ENCODE peak calls at places on chromosomes 3 and 15, in nine cellular contexts. One of them, this sample, is unnamed.

GRCh38 chr15:27271258-27271657 is 300.3 kb downstream of the GABRG3 start:
- DNase-seq in endodermal cell: no peak
- DNase-seq in uterus: no peak
- DNase-seq in AG04450: no peak
- DNase-seq in psoas muscle: no peak
- DNase-seq in endothelial cell: no peak
- DNase-seq in Peyer's patch: no peak
- DNase-seq in tibial artery: no peak
- DNase-seq in MCF 10A: no peak
- DNase-seq in this sample: no peak

GRCh38 chr15:63023351-63023945 is 19.1 kb upstream of the TPM1 start:
- DNase-seq in Peyer's patch: no peak
- DNase-seq in tibial artery: no peak
- DNase-seq in AG04450: no peak
- DNase-seq in uterus: no peak
- DNase-seq in endodermal cell: no peak
- DNase-seq in MCF 10A: no peak
- DNase-seq in endothelial cell: no peak
- DNase-seq in psoas muscle: no peak
- DNase-seq in this sample: no peak

GRCh38 chr15:62348528-62349087 is 183.5 kb upstream of the C2CD4B start:
- DNase-seq in AG04450: no peak
- DNase-seq in Peyer's patch: no peak
- DNase-seq in uterus: no peak
- DNase-seq in endothelial cell: no peak
- DNase-seq in psoas muscle: no peak
- DNase-seq in MCF 10A: no peak
- DNase-seq in endodermal cell: no peak
- DNase-seq in tibial artery: no peak
- DNase-seq in this sample: no peak

GRCh38 chr15:47817825-47818681 is 100.7 kb downstream of the SEMA6D start:
- DNase-seq in MCF 10A: no peak
- DNase-seq in tibial artery: no peak
- DNase-seq in uterus: no peak
- DNase-seq in Peyer's patch: no peak
- DNase-seq in endothelial cell: no peak
- DNase-seq in endodermal cell: peak; percentile 57
- DNase-seq in psoas muscle: no peak
- DNase-seq in AG04450: no peak
- DNase-seq in this sample: no peak

GRCh38 chr15:81235781-81236507 is 39.3 kb downstream of the IL16 start:
- DNase-seq in tibial artery: no peak
- DNase-seq in endodermal cell: no peak
- DNase-seq in uterus: peak; percentile 76
- DNase-seq in endothelial cell: no peak
- DNase-seq in Peyer's patch: no peak
- DNase-seq in AG04450: peak; percentile 90
- DNase-seq in psoas muscle: peak; percentile 38
- DNase-seq in MCF 10A: peak; percentile 13
- DNase-seq in this sample: no peak

GRCh38 chr3:26118165-26118564 is 328.3 kb downstream of the OXSM start:
- DNase-seq in Peyer's patch: no peak
- DNase-seq in uterus: no peak
- DNase-seq in endodermal cell: peak; percentile 74
- DNase-seq in AG04450: no peak
- DNase-seq in psoas muscle: no peak
- DNase-seq in tibial artery: no peak
- DNase-seq in MCF 10A: peak; percentile 4
- DNase-seq in endothelial cell: no peak
- DNase-seq in this sample: no peak

GRCh38 chr3:46221368-46221767 is 13.3 kb upstream of the CCR1 start:
- DNase-seq in Peyer's patch: no peak
- DNase-seq in psoas muscle: no peak
- DNase-seq in uterus: no peak
- DNase-seq in tibial artery: no peak
- DNase-seq in AG04450: no peak
- DNase-seq in endodermal cell: no peak
- DNase-seq in endothelial cell: no peak
- DNase-seq in MCF 10A: no peak
- DNase-seq in this sample: no peak

GRCh38 chr15:43268111-43269105 is 1.7 kb upstream of the TGM5 start:
- DNase-seq in AG04450: no peak
- DNase-seq in Peyer's patch: no peak
- DNase-seq in psoas muscle: no peak
- DNase-seq in uterus: no peak
- DNase-seq in endothelial cell: peak; percentile 62
- DNase-seq in endodermal cell: peak; percentile 82
- DNase-seq in tibial artery: no peak
- DNase-seq in MCF 10A: peak; percentile 40
- DNase-seq in this sample: no peak

GRCh38 chr3:107240183-107241091 is 136.8 kb upstream of the CCDC54 start:
- DNase-seq in psoas muscle: peak; percentile 82
- DNase-seq in Peyer's patch: peak; percentile 75
- DNase-seq in MCF 10A: peak; percentile 82
- DNase-seq in uterus: peak; percentile 82
- DNase-seq in AG04450: peak; percentile 33
- DNase-seq in endodermal cell: peak; percentile 86
- DNase-seq in tibial artery: peak; percentile 86
- DNase-seq in endothelial cell: peak; percentile 71
- DNase-seq in this sample: peak; percentile 64

GRCh38 chr3:160919942-160920341 is 163.9 kb downstream of the PPM1L start:
- DNase-seq in Peyer's patch: no peak
- DNase-seq in AG04450: no peak
- DNase-seq in MCF 10A: no peak
- DNase-seq in endodermal cell: no peak
- DNase-seq in psoas muscle: no peak
- DNase-seq in tibial artery: no peak
- DNase-seq in endothelial cell: no peak
- DNase-seq in uterus: no peak
- DNase-seq in this sample: no peak
- TF ChIP-seq CTCF in Peyer's patch: no peak
- TF ChIP-seq CTCF in AG04450: no peak
- TF ChIP-seq CTCF in MCF 10A: no peak
- TF ChIP-seq CTCF in endodermal cell: no peak
- TF ChIP-seq CTCF in psoas muscle: no peak
- TF ChIP-seq CTCF in tibial artery: no peak
- TF ChIP-seq CTCF in endothelial cell: no peak
- TF ChIP-seq CTCF in uterus: no peak
- TF ChIP-seq CTCF in this sample: no peak

GRCh38 chr3:41198950-41199865 is at the start of gene CTNNB1:
- DNase-seq in endothelial cell: peak; percentile 95
- DNase-seq in tibial artery: peak; percentile 96
- DNase-seq in endodermal cell: peak; percentile 96
- DNase-seq in Peyer's patch: peak; percentile 96
- DNase-seq in MCF 10A: peak; percentile 89
- DNase-seq in uterus: peak; percentile 94
- DNase-seq in psoas muscle: peak; percentile 94
- DNase-seq in AG04450: peak; percentile 94
- DNase-seq in this sample: peak; percentile 92
- TF ChIP-seq CTCF in endothelial cell: peak; percentile 41
- TF ChIP-seq CTCF in tibial artery: no peak
- TF ChIP-seq CTCF in endodermal cell: peak; percentile 36
- TF ChIP-seq CTCF in Peyer's patch: no peak
- TF ChIP-seq CTCF in MCF 10A: no peak
- TF ChIP-seq CTCF in uterus: no peak
- TF ChIP-seq CTCF in psoas muscle: peak; percentile 13
- TF ChIP-seq CTCF in AG04450: no peak
- TF ChIP-seq CTCF in this sample: peak; percentile 19

DNA sequence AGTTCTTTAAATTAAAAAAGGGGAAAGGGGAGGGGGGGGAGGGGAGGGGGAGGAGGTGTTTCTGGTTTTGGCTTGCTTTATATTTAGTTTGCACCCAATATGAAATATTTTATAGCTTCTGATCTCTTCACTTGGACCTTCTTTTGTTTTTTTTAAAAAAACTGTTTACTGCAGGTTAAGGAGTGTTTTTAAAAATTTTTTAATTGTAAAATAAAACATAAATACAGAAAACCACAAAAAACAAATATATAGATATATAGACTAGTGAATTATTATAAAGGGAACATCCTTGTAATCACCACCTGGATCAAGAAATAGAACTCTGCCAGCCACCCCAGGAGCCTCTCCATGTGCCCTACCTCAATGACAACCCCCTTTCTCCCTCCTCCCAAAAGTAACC is 861 bp upstream of the MYLK start:
- DNase-seq in psoas muscle: no peak
- DNase-seq in endodermal cell: no peak
- DNase-seq in MCF 10A: no peak
- DNase-seq in uterus: no peak
- DNase-seq in Peyer's patch: no peak
- DNase-seq in endothelial cell: no peak
- DNase-seq in tibial artery: no peak
- DNase-seq in AG04450: no peak
- DNase-seq in this sample: no peak
- TF ChIP-seq CTCF in psoas muscle: no peak
- TF ChIP-seq CTCF in endodermal cell: no peak
- TF ChIP-seq CTCF in MCF 10A: no peak
- TF ChIP-seq CTCF in uterus: no peak
- TF ChIP-seq CTCF in Peyer's patch: no peak
- TF ChIP-seq CTCF in endothelial cell: no peak
- TF ChIP-seq CTCF in tibial artery: no peak
- TF ChIP-seq CTCF in AG04450: no peak
- TF ChIP-seq CTCF in this sample: no peak

DNA sequence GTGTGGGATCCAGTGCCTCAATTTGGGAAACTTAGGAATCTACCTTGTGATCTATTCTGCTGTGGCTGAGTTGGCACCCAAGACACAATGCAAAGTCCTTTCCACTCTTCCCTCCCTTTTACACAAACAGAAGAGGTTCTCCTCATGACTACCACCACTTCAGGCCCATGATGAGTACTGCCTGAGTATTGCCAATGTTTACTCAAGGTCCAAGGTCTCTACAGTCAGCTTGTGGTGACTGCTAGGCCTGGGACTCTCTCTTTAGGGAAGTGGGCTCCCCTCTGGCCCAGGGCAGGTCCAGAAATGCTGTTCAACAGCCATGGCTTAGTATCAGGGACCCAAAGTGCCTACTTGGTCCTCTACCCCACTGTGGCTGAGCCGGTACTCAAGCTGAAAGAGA is 56.8 kb upstream of the PEX5L start:
- DNase-seq in tibial artery: no peak
- DNase-seq in psoas muscle: no peak
- DNase-seq in endothelial cell: no peak
- DNase-seq in Peyer's patch: no peak
- DNase-seq in MCF 10A: no peak
- DNase-seq in AG04450: no peak
- DNase-seq in uterus: no peak
- DNase-seq in endodermal cell: no peak
- DNase-seq in this sample: no peak
- TF ChIP-seq CTCF in tibial artery: no peak
- TF ChIP-seq CTCF in psoas muscle: no peak
- TF ChIP-seq CTCF in endothelial cell: no peak
- TF ChIP-seq CTCF in Peyer's patch: no peak
- TF ChIP-seq CTCF in MCF 10A: no peak
- TF ChIP-seq CTCF in AG04450: no peak
- TF ChIP-seq CTCF in uterus: no peak
- TF ChIP-seq CTCF in endodermal cell: no peak
- TF ChIP-seq CTCF in this sample: no peak